ENCODE peak calls at places on chromosomes 16 and 17, in seven cellular contexts. E is psoas muscle, O is PC-3, X is esophagus squamous epithelium, A is thoracic aorta, K is lung, N is right atrium auricular region. D is an unnamed sample. For H3K4me1, the result is how much of the 10 kb centered on the place peaks cover.

GRCh38 chr16:68382296-68382718 is 66.0 kb downstream of the SMPD3 start:
- DNase-seq in A (no peak), K (no peak), X (no peak), N (no peak), E (no peak), O (no peak), D (no peak)

GRCh38 chr17:792277-792676 is 10.1 kb downstream of the MRM3 start:
- DNase-seq in K (no peak), X (no peak), E (no peak), A (no peak), O (no peak), N (no peak), D (no peak)

GRCh38 chr16:49468611-49469322 is 95.2 kb downstream of the C16orf78 start:
- DNase-seq in X (no peak), O (no peak), N (peak), E (no peak), A (no peak), K (peak), D (no peak)

GRCh38 chr17:62724398-62725146 is 83.5 kb downstream of the MARCHF10 start:
- DNase-seq in O (peak), N (no peak), E (no peak), K (no peak), A (no peak), X (no peak), D (peak)

GRCh38 chr17:32495347-32496253 is 8.8 kb downstream of the CDK5R1 start:
- DNase-seq in E (peak), X (no peak), K (no peak), O (no peak), N (no peak), A (no peak), D (no peak)

GRCh38 chr17:61305024-61305423 is 94.6 kb upstream of the TBX2 start:
- DNase-seq in X (no peak), K (no peak), E (no peak), A (no peak), O (no peak), N (no peak), D (no peak)

GRCh38 chr17:77376795-77377751 is 236.3 kb downstream of the SEC14L1 start:
- DNase-seq in K (peak), E (no peak), X (no peak), A (no peak), O (no peak), N (peak), D (no peak)

GRCh38 chr16:52581530-52581929 is 34.6 kb upstream of the TOX3 start:
- DNase-seq in E (no peak), X (no peak), A (no peak), N (no peak), O (no peak), K (no peak), D (no peak)

GRCh38 chr17:4449736-4450135 is 16.0 kb downstream of the SPNS3 start:
- DNase-seq in X (no peak), A (no peak), N (no peak), O (no peak), E (no peak), K (peak), D (no peak)

GRCh38 chr17:44317545-44317944 is 7.1 kb downstream of the SLC25A39 start:
- DNase-seq in O (no peak), K (no peak), X (no peak), N (no peak), A (no peak), E (no peak), D (no peak)
- H3K27ac ChIP-seq in O (no peak), K (no peak), X (no peak), N (no peak), A (no peak), E (no peak), D (no peak)

GRCh38 chr16:14001521-14001920 is 69.6 kb upstream of the MRTFB start:
- DNase-seq in K (no peak), X (no peak), N (no peak), E (no peak), O (no peak), A (no peak), D (no peak)

GRCh38 chr16:14004031-14004718 is 66.9 kb upstream of the MRTFB start:
- DNase-seq in E (no peak), O (no peak), K (no peak), X (no peak), N (no peak), A (no peak), D (no peak)

GRCh38 chr16:14002416-14002815 is 68.7 kb upstream of the MRTFB start:
- DNase-seq in N (no peak), O (no peak), K (no peak), X (no peak), E (no peak), A (no peak), D (no peak)

GRCh38 chr16:14004719-14005315 is 66.3 kb upstream of the MRTFB start:
- DNase-seq in K (no peak), A (no peak), O (no peak), X (no peak), N (no peak), E (no peak), D (no peak)

DNA sequence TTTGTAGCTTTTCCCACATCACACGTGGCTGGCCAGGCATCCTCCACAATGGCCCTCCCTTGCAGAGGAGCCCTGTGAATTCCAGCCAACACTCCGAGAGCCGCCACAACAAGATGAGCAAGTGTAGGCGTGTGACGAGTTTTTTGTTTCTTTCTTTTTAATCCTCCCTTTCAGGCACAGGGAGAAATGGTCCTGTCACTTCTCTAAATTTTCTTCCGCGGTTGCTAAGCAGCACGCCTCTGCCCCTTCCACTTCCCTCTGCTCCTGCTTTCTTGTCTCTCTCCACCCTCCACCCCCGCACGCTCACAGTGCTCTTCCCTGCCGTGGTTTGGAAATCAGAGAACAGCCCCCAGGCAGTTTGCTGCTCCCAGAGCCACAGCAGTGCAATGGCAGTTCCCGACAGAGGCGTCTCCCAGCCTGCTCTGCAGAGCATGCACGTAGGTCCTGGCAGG is 68.0 kb upstream of the MRTFB start:
- DNase-seq in O (peak), A (peak), N (peak), E (peak), K (peak), X (no peak), D (no peak)
- H3K4me3 ChIP-seq in O (peak), A (peak), N (peak), E (peak), K (peak), X (peak), D (no peak)

DNA sequence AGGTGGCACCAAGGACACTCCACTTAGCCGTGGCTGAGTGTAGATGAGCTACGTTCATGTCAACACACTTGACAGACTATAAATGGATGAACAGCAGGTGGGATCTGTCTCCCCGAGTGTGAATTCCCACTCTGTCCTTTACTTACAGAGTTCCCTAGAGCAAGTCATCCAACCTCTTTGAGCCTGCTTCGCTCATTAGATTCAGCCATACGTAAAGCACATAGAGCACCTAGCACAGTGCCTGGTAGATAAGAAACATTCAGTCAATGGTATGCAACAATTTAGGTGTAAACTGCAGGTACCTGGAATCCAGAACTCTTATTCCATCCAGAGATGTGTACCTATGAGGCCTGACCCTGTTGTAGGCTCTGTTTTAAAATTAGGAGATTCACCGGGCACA is 227.8 kb upstream of the C16orf82 start:
- DNase-seq in X (no peak), N (no peak), K (no peak), A (no peak), O (no peak), E (no peak), D (no peak)
- H3K4me1 ChIP-seq in X (under half), N (under half), K (under half), A (under half), O (under half), E (under half), D (under half)

DNA sequence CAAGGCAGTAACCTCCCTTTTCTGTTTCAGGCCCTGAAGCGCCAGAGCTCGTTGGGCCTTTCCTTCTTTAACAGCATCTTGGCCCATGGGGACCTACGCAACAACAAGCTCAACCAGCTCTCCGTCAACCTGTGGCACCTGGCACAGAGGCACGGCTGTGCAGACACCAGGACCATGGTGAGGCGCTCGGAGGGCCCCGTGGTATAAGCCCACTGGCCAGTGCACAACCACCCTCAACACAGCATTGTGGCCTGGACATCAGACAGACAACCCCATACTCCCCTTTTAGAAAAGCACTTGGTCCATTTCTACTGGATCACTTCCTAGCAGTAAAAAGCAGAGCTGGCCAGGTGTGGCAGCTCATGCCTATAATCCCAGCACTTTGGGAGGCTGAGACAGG is 18.6 kb downstream of the KNOP1 start:
- DNase-seq in K (no peak), O (no peak), E (no peak), N (no peak), X (no peak), A (no peak), D (no peak)
- H3K27ac ChIP-seq in K (peak), O (no peak), E (no peak), N (peak), X (peak), A (no peak), D (no peak)

D was measured in CD4-positive, alpha-beta memory T cell.